ENCODE peak calls at places on chromosomes 6 and 20, in four cellular contexts. A is mesendoderm, O is IMR-90, T is H9. S is an unnamed sample.

GRCh38 chr6:154888896-154889295 is 106.2 kb upstream of the TIAM2 start:
- DNase-seq in A (no peak), O (no peak), T (no peak), S (no peak)

GRCh38 chr20:48621256-48622078 is 206.3 kb downstream of the PREX1 start:
- DNase-seq in A (no peak), O (peak), T (no peak), S (no peak)

GRCh38 chr6:85416049-85416448 is 33.8 kb upstream of the NT5E start:
- DNase-seq in A (no peak), O (peak), T (no peak), S (no peak)

GRCh38 chr6:25311251-25311910 is 32.2 kb downstream of the CARMIL1 start:
- DNase-seq in A (peak), O (peak), T (no peak), S (no peak)

GRCh38 chr6:131107166-131107565 is 28.1 kb upstream of the AKAP7 start:
- DNase-seq in A (no peak), O (peak), T (no peak), S (no peak)

GRCh38 chr20:34271961-34272360 is 30.7 kb downstream of the ASIP start:
- DNase-seq in A (no peak), O (peak), T (no peak), S (no peak)

GRCh38 chr6:6810727-6811126 is 222.2 kb downstream of the LY86 start:
- DNase-seq in A (no peak), O (no peak), T (no peak), S (no peak)

GRCh38 chr6:44254957-44255808 is 2.1 kb downstream of the SLC35B2 start:
- DNase-seq in A (peak), O (no peak), T (peak), S (no peak)

GRCh38 chr6:108988291-108988690 is 106.4 kb downstream of the SESN1 start:
- DNase-seq in A (peak), O (no peak), T (no peak), S (no peak)

GRCh38 chr6:68634503-68635411 is at the start of gene ADGRB3:
- DNase-seq in A (peak), O (peak), T (peak), S (peak)

GRCh38 chr6:157274116-157274470 is 49.2 kb downstream of the TMEM242 start:
- DNase-seq in A (no peak), O (no peak), T (no peak), S (no peak)
- H3K4ac ChIP-seq in A (no peak), O (peak), T (no peak), S (no peak)

DNA sequence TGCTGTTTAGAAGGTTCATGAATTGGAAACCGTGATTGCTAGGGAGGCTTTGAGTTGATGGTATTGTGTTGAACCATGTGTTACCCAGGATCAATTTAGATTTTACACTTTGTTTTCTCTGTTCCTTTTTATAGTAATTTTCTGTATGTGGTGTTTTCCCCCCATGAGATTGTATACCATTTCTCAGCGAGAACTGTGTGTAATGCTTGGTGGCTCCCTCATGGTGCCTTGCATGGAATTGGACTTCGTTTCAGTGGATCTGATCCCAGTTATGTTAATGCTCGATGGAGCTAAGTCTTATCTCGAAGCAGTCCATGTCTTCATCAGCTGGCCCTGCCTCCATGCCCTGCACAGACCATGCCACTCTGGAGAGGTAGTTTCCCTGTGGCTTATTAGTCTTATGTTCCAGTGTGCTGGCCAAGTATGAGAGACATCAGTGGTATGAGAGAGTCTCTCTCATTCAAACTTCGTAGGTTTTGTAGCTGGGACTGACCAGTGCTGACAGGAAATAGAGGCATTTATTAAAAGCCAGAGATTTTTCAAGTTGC is 18.7 kb downstream of the PTPN1 start:
- DNase-seq in A (no peak), O (peak), T (no peak), S (no peak)
- H3K4ac ChIP-seq in A (no peak), O (peak), T (no peak), S (no peak)

GRCh38 chr20:49814057-49814675 is 1.5 kb downstream of the SLC9A8 start:
- DNase-seq in A (no peak), O (no peak), T (no peak), S (no peak)

GRCh38 chr20:49813305-49813974 is 812 bp downstream of the SLC9A8 start:
- DNase-seq in A (no peak), O (no peak), T (no peak), S (no peak)

GRCh38 chr20:49811825-49812462 is 684 bp upstream of the SLC9A8 start:
- DNase-seq in A (peak), O (peak), T (no peak), S (peak)

GRCh38 chr20:49810491-49811190 is 2.0 kb upstream of the SLC9A8 start:
- DNase-seq in A (peak), O (no peak), T (no peak), S (no peak)

GRCh38 chr20:49812463-49813304 is at the start of gene SLC9A8:
- DNase-seq in A (peak), O (peak), T (peak), S (peak)
- H3K4ac ChIP-seq in A (peak), O (peak), T (no peak), S (peak)

DNA sequence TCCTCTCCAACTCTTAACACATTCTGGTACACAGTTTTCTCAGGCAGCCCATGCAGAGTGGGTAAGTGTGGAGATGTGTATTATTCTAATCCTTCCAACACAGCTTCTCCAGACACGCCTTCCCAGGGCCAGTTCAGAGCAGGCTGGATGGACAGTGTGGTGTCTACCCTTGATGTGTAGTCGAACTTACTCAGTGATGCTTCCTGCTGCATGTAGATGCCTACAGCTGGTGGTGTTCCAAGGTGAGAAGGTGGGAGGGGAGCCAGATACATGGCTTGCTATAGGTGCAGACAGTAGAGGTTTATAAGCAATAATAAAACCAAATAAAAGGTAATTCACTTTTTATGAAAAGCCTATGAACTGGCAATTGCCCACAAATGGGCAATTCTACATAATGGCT is 104.0 kb downstream of the QRSL1 start:
- DNase-seq in A (no peak), O (no peak), T (no peak), S (no peak)
- H3K4ac ChIP-seq in A (no peak), O (no peak), T (no peak), S (no peak)

GRCh38 chr6:33424855-33425667 is 5.2 kb downstream of the SYNGAP1 start:
- DNase-seq in A (no peak), O (no peak), T (no peak), S (no peak)
- H3K4ac ChIP-seq in A (peak), O (peak), T (no peak), S (no peak)

DNA sequence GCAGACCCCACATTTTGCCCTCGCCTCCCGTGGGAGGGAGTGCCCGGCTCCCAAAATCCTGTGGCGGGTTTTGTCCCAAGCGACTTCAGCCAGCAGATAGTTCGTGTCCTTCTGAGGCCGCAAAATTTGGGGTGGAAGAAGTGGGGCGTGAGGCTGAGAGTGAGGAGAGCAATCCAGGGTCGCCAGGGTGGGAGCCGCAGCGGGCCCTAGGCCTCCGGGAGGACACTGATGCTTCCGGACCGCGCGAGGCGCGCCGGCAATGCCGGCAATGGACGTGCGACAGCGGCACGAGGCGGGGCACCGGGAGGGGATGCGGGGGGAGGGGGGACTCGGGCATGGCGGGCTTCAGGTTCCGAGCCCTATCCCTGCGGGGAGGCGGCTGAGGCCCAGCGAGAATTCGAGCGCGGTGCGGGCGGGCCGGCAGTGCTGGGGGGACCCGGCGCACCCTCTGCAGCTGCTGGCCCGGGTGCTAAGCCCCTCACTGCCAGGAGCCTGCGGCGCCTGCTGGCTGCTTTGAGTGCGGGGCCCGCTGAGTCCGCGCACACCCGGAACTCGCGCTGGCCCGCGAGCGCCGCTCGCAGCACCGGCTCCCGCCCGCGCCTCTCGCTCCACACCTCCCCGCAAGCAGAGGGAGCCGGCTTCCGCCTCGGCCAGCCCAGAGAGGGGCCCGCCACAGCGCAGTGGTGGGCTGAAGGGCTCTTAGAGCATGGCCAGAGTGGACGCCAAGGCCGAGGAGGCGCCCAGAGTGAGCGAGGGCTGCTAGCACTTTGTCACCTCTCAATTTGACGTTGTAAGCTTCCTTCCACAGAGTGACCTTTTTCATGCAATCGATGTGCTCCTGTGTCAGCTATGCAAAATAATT is 143.8 kb downstream of the LPA start:
- DNase-seq in A (peak), O (peak), T (peak), S (peak)
- H3K4ac ChIP-seq in A (no peak), O (peak), T (no peak), S (no peak)

GRCh38 chr6:159980474-159980873 is 11.6 kb downstream of the IGF2R start:
- DNase-seq in A (no peak), O (no peak), T (no peak), S (no peak)
- H3K4ac ChIP-seq in A (no peak), O (no peak), T (no peak), S (no peak)

GRCh38 chr6:70222350-70222749 is 80.5 kb downstream of the COL9A1 start:
- DNase-seq in A (no peak), O (no peak), T (no peak), S (no peak)
- H3K4ac ChIP-seq in A (no peak), O (no peak), T (no peak), S (no peak)